ENCODE peak calls at places on chromosomes 6 and 20, in nine cellular contexts. O is iris pigment epithelial cell; W is germinal center; C is T-helper 17 cell; F is dermis blood vessel endothelial cell; B is activated CD8-positive, alpha-beta memory T cell treated with anti-CD3 and anti-CD28 coated beads, Interleukin-2, amount 50 U/mL, for 4 hours; Q is activated naive CD4-positive, alpha-beta T cell; K is stimulated activated CD4-positive, alpha-beta T cell treated with anti-CD3 and anti-CD28 coated beads, Interleukin-1b, Interleukin-23, amount 100 ng/mL, for 24 hours; Z is AG08396. P is an unnamed sample.

GRCh38 chr20:22686097-22686496 is 101.7 kb upstream of the FOXA2 start:
- DNase-seq in W (no peak), F (peak), K (no peak), C (no peak), O (peak), Q (no peak), Z (peak), B (no peak), P (no peak)

GRCh38 chr6:29647927-29648642 is 8.8 kb upstream of the MOG start:
- DNase-seq in O (peak), Z (no peak), C (no peak), K (no peak), B (no peak), W (no peak), F (peak), Q (no peak), P (no peak)

GRCh38 chr20:37240337-37241055 is 21.1 kb downstream of the GHRH start:
- DNase-seq in C (no peak), O (no peak), Z (no peak), W (no peak), F (no peak), B (no peak), Q (no peak), K (no peak), P (no peak)

GRCh38 chr6:156994215-156995076 is 217.3 kb downstream of the ARID1B start:
- DNase-seq in Z (no peak), B (no peak), O (no peak), Q (no peak), F (peak), C (no peak), W (no peak), K (no peak), P (no peak)

GRCh38 chr6:53437557-53438202 is 88.9 kb upstream of the ELOVL5 start:
- DNase-seq in W (peak), B (peak), C (no peak), O (peak), F (peak), K (no peak), Q (no peak), Z (peak), P (peak)

GRCh38 chr20:61879303-61879620 is 186.4 kb downstream of the TAF4 start:
- DNase-seq in B (no peak), O (no peak), C (no peak), K (no peak), W (no peak), Q (no peak), Z (no peak), F (no peak), P (no peak)

GRCh38 chr20:63032026-63032800 is 25.4 kb upstream of the BHLHE23 start:
- DNase-seq in O (no peak), F (no peak), Q (no peak), B (no peak), C (no peak), K (no peak), W (no peak), Z (no peak), P (no peak)

GRCh38 chr6:100349366-100349765 is 115.4 kb downstream of the SIM1 start:
- DNase-seq in K (no peak), C (no peak), Q (no peak), Z (no peak), F (no peak), B (no peak), W (no peak), O (no peak), P (no peak)

GRCh38 chr6:101840100-101840499 is 446.6 kb downstream of the GRIK2 start:
- DNase-seq in K (no peak), Z (no peak), W (no peak), C (no peak), O (no peak), Q (no peak), B (no peak), F (no peak), P (no peak)

GRCh38 chr20:38973107-38973506 is 11.0 kb downstream of the DHX35 start:
- DNase-seq in B (no peak), F (no peak), Z (no peak), Q (no peak), O (no peak), K (no peak), W (no peak), C (no peak), P (no peak)

GRCh38 chr20:63281741-63282665 is 9.4 kb downstream of the ARFGAP1 start:
- DNase-seq in O (no peak), Q (no peak), W (no peak), K (no peak), B (no peak), C (no peak), Z (no peak), F (no peak), P (no peak)

GRCh38 chr20:37342231-37343177 is 3.4 kb upstream of the SRC start:
- DNase-seq in O (no peak), B (no peak), F (peak), K (no peak), W (no peak), C (no peak), Z (no peak), Q (no peak), P (no peak)

GRCh38 chr20:56875052-56875663 is 246.1 kb downstream of the TFAP2C start:
- DNase-seq in Z (peak), Q (no peak), C (no peak), O (peak), W (no peak), K (no peak), F (no peak), B (no peak), P (no peak)

GRCh38 chr6:3518356-3518841 is 61.5 kb upstream of the SLC22A23 start:
- DNase-seq in Q (no peak), K (no peak), Z (peak), F (peak), C (no peak), W (no peak), B (no peak), O (peak), P (no peak)

GRCh38 chr6:4271761-4272505 is 136.6 kb upstream of the ECI2 start:
- DNase-seq in C (no peak), Q (no peak), O (peak), W (no peak), F (no peak), B (no peak), Z (no peak), K (no peak), P (no peak)

GRCh38 chr20:23141450-23142161 is 55.5 kb upstream of the CD93 start:
- DNase-seq in W (no peak), C (no peak), Z (no peak), O (no peak), F (no peak), K (no peak), Q (no peak), B (no peak), P (no peak)

GRCh38 chr6:16205377-16206144 is 32.8 kb upstream of the GMPR start:
- DNase-seq in Q (no peak), Z (peak), O (peak), B (no peak), K (no peak), W (peak), C (no peak), F (peak), P (no peak)

GRCh38 chr20:25220810-25221591 is 25.5 kb downstream of the ENTPD6 start:
- DNase-seq in C (no peak), B (no peak), Q (no peak), W (no peak), O (no peak), F (no peak), Z (no peak), K (no peak), P (no peak)

GRCh38 chr6:169843110-169843509 is 91.7 kb downstream of the ERMARD start:
- DNase-seq in B (no peak), K (no peak), F (no peak), Q (no peak), Z (no peak), W (no peak), O (no peak), C (no peak), P (no peak)

GRCh38 chr20:51789434-51789833 is 12.9 kb downstream of the SALL4 start:
- DNase-seq in F (no peak), O (no peak), K (no peak), C (no peak), Q (no peak), W (no peak), Z (no peak), B (no peak), P (no peak)

GRCh38 chr6:108167449-108167903 is 1.7 kb downstream of the NR2E1 start:
- DNase-seq in W (no peak), Q (no peak), K (no peak), O (no peak), C (no peak), Z (no peak), B (no peak), F (no peak), P (no peak)

GRCh38 chr6:133837801-133838349 is 51.0 kb upstream of the TCF21 start:
- DNase-seq in B (peak), W (peak), F (peak), O (peak), Q (peak), K (peak), C (peak), Z (no peak), P (peak)

GRCh38 chr6:26311012-26311384 is 54.0 kb upstream of the BTN3A2 start:
- DNase-seq in W (no peak), C (no peak), Z (no peak), K (no peak), F (peak), Q (no peak), O (peak), B (peak), P (no peak)

GRCh38 chr6:38644951-38645350 is 5.2 kb upstream of the BTBD9 start:
- DNase-seq in W (no peak), Z (no peak), F (no peak), C (no peak), K (no peak), Q (no peak), O (no peak), B (no peak), P (no peak)

GRCh38 chr6:138428943-138429616 is 25.1 kb downstream of the HEBP2 start:
- DNase-seq in Q (no peak), F (peak), K (no peak), W (peak), B (no peak), O (peak), Z (peak), C (no peak), P (no peak)

GRCh38 chr6:25682324-25682723 is 30.3 kb downstream of the SCGN start:
- DNase-seq in K (no peak), F (no peak), Z (no peak), O (no peak), W (no peak), B (no peak), Q (no peak), C (no peak), P (no peak)

GRCh38 chr20:57087705-57088104 is 178.7 kb downstream of the BMP7 start:
- DNase-seq in B (no peak), W (no peak), Q (no peak), Z (no peak), F (no peak), O (no peak), K (no peak), C (no peak), P (no peak)

P was measured in stimulated activated CD8-positive, alpha-beta memory T cell treated with anti-CD3 and anti-CD28 coated beads, Interleukin-2, amount 100 ng/mL, for 48 hours.